ENCODE peak calls at places on chromosomes 6 and 20, in seven cellular contexts. One of them, this sample, is unnamed.

GRCh38 chr6:37624121-37624520 is 73.6 kb downstream of the MDGA1 start:
- DNase-seq in IMR-90: no peak
- DNase-seq in mesenchymal stem cell: no peak
- DNase-seq in mesendoderm: no peak
- DNase-seq in H9: no peak
- DNase-seq in neuronal stem cell: no peak
- DNase-seq in H1: no peak
- DNase-seq in this sample: no peak

GRCh38 chr6:46419576-46420002 is 71.7 kb downstream of the RCAN2 start:
- DNase-seq in mesendoderm: peak; percentile 68
- DNase-seq in H9: peak; percentile 31
- DNase-seq in H1: peak; percentile 52
- DNase-seq in mesenchymal stem cell: peak; percentile 70
- DNase-seq in IMR-90: peak; percentile 67
- DNase-seq in neuronal stem cell: peak; percentile 47
- DNase-seq in this sample: peak; percentile 81

GRCh38 chr6:132708771-132709170 is 5.1 kb downstream of the VNN1 start:
- DNase-seq in mesenchymal stem cell: no peak
- DNase-seq in mesendoderm: peak; percentile 19
- DNase-seq in IMR-90: peak; percentile 10
- DNase-seq in neuronal stem cell: no peak
- DNase-seq in H9: no peak
- DNase-seq in H1: no peak
- DNase-seq in this sample: peak; percentile 34

GRCh38 chr6:108030223-108030622 is 44.3 kb downstream of the OSTM1 start:
- DNase-seq in mesenchymal stem cell: no peak
- DNase-seq in neuronal stem cell: no peak
- DNase-seq in mesendoderm: no peak
- DNase-seq in H1: no peak
- DNase-seq in H9: no peak
- DNase-seq in IMR-90: no peak
- DNase-seq in this sample: no peak

GRCh38 chr6:147508871-147509608 is 550 bp downstream of the SAMD5 start:
- DNase-seq in H9: no peak
- DNase-seq in mesenchymal stem cell: no peak
- DNase-seq in H1: peak; percentile 61
- DNase-seq in neuronal stem cell: no peak
- DNase-seq in mesendoderm: no peak
- DNase-seq in IMR-90: no peak
- DNase-seq in this sample: no peak

GRCh38 chr20:59042151-59042795 is at the start of gene PRELID3B:
- DNase-seq in IMR-90: no peak
- DNase-seq in mesenchymal stem cell: peak; percentile 27
- DNase-seq in H9: no peak
- DNase-seq in neuronal stem cell: no peak
- DNase-seq in mesendoderm: peak; percentile 27
- DNase-seq in H1: no peak
- DNase-seq in this sample: peak; percentile 50

GRCh38 chr6:126063512-126064146 is 77.3 kb downstream of the TRMT11 start:
- DNase-seq in mesenchymal stem cell: peak; percentile 76
- DNase-seq in H1: no peak
- DNase-seq in mesendoderm: peak; percentile 75
- DNase-seq in neuronal stem cell: no peak
- DNase-seq in H9: no peak
- DNase-seq in IMR-90: peak; percentile 88
- DNase-seq in this sample: no peak

GRCh38 chr6:169363590-169363989 is 109.9 kb upstream of the THBS2 start:
- DNase-seq in H1: no peak
- DNase-seq in IMR-90: peak; percentile 49
- DNase-seq in mesenchymal stem cell: no peak
- DNase-seq in neuronal stem cell: no peak
- DNase-seq in H9: no peak
- DNase-seq in mesendoderm: no peak
- DNase-seq in this sample: no peak

GRCh38 chr6:92538296-92538695 is 881.1 kb downstream of the EPHA7 start:
- DNase-seq in mesendoderm: no peak
- DNase-seq in H1: no peak
- DNase-seq in neuronal stem cell: peak; percentile 1
- DNase-seq in mesenchymal stem cell: peak; percentile 52
- DNase-seq in IMR-90: no peak
- DNase-seq in H9: no peak
- DNase-seq in this sample: no peak

GRCh38 chr6:2505624-2506023 is 245.1 kb downstream of the MYLK4 start:
- DNase-seq in neuronal stem cell: no peak
- DNase-seq in mesenchymal stem cell: no peak
- DNase-seq in IMR-90: no peak
- DNase-seq in H9: peak; percentile 77
- DNase-seq in H1: peak; percentile 91
- DNase-seq in mesendoderm: peak; percentile 58
- DNase-seq in this sample: peak; percentile 95

GRCh38 chr6:127690092-127690491 is 113.1 kb downstream of the C6orf58 start:
- DNase-seq in mesendoderm: peak; percentile 26
- DNase-seq in H9: no peak
- DNase-seq in IMR-90: peak; percentile 28
- DNase-seq in neuronal stem cell: peak; percentile 20
- DNase-seq in H1: no peak
- DNase-seq in mesenchymal stem cell: peak; percentile 26
- DNase-seq in this sample: peak; percentile 5

GRCh38 chr6:69866351-69867074 is at the start of gene COL19A1:
- DNase-seq in IMR-90: no peak
- DNase-seq in neuronal stem cell: peak; percentile 32
- DNase-seq in H9: peak; percentile 56
- DNase-seq in H1: peak; percentile 60
- DNase-seq in mesendoderm: peak; percentile 55
- DNase-seq in mesenchymal stem cell: peak; percentile 38
- DNase-seq in this sample: no peak

GRCh38 chr6:31729979-31730630 is 1.0 kb upstream of the DDAH2 start:
- DNase-seq in IMR-90: peak; percentile 85
- DNase-seq in mesenchymal stem cell: peak; percentile 92
- DNase-seq in H1: peak; percentile 96
- DNase-seq in H9: peak; percentile 94
- DNase-seq in mesendoderm: peak; percentile 94
- DNase-seq in neuronal stem cell: peak; percentile 93
- DNase-seq in this sample: peak; percentile 65

GRCh38 chr20:31836853-31837608 is 8.4 kb downstream of the FOXS1 start:
- DNase-seq in H1: no peak
- DNase-seq in neuronal stem cell: no peak
- DNase-seq in mesendoderm: peak; percentile 63
- DNase-seq in mesenchymal stem cell: no peak
- DNase-seq in H9: no peak
- DNase-seq in IMR-90: no peak
- DNase-seq in this sample: no peak

GRCh38 chr6:37137881-37138568 is 31.9 kb upstream of the PIM1 start:
- DNase-seq in IMR-90: peak; percentile 83
- DNase-seq in mesendoderm: no peak
- DNase-seq in H9: peak; percentile 94
- DNase-seq in mesenchymal stem cell: peak; percentile 91
- DNase-seq in neuronal stem cell: no peak
- DNase-seq in H1: peak; percentile 60
- DNase-seq in this sample: peak; percentile 74

DNA sequence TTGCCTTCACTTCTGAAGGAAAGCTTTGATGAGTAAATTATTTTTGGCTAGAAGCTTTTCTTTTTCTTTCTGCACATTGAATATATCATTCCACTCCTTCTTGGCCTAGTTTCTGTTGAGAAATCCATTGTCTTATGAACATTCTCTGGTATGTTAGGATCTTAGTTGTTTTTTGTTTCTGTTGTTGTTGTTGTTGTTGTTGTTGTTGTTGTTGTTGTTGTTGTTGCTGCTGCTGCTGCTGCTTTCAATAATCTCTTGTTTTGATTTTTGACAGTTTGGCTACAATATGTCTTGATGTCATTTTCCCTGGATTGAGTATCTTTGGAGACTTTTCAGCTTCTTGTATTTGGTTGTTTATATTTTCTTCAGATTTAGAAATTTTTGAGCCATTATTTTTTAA is 836.5 kb upstream of the MAN1A1 start:
- DNase-seq in neuronal stem cell: no peak
- DNase-seq in H1: no peak
- DNase-seq in mesenchymal stem cell: no peak
- DNase-seq in H9: no peak
- DNase-seq in mesendoderm: no peak
- DNase-seq in IMR-90: no peak
- DNase-seq in this sample: no peak
- H2BK120ac ChIP-seq in neuronal stem cell: no peak overlapping the region
- H2BK120ac ChIP-seq in H1: no peak overlapping the region
- H2BK120ac ChIP-seq in mesenchymal stem cell: no peak overlapping the region
- H2BK120ac ChIP-seq in H9: no peak overlapping the region
- H2BK120ac ChIP-seq in mesendoderm: no peak overlapping the region
- H2BK120ac ChIP-seq in IMR-90: no peak overlapping the region
- H2BK120ac ChIP-seq in this sample: no peak overlapping the region

DNA sequence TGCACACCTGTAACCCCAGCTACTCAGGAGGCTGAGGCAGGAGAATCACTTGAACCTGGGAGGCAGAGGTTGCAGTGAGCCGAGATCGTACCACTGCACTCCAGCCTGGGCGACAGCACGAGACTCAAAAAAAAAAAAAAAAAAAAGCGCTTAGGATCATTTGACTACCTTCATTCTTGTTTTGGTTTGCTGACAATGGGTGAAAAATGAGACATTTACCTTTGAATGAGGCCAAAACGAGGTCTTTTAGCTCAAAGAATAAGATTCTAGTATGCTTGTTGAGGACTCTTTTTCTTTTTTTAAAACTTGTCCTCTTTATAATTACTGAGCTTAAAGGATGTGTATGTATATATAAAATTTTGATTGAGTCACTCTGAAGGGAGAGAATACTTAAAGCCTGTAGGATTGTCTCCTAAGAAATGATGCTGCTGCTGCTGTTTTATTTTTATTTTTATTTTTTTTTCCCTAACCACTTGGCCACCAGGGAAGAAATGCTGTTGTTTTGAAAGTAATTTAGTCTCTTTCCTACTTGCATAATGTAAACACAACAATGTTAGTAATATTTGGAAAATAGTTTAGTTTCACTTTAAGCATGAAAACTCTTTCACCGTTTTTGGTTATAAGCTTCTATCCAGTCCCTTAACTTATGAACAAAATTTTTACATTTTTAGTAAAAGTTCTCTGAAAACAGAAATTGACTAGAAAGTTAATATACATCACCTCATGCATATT is 7.9 kb downstream of the UBR2 start:
- DNase-seq in IMR-90: no peak
- DNase-seq in mesenchymal stem cell: peak; percentile 30
- DNase-seq in mesendoderm: no peak
- DNase-seq in neuronal stem cell: no peak
- DNase-seq in H1: no peak
- DNase-seq in H9: no peak
- DNase-seq in this sample: no peak
- H2BK120ac ChIP-seq in IMR-90: no peak overlapping the region
- H2BK120ac ChIP-seq in mesenchymal stem cell: no peak overlapping the region
- H2BK120ac ChIP-seq in mesendoderm: no peak overlapping the region
- H2BK120ac ChIP-seq in neuronal stem cell: no peak overlapping the region
- H2BK120ac ChIP-seq in H1: no peak overlapping the region
- H2BK120ac ChIP-seq in H9: no peak overlapping the region
- H2BK120ac ChIP-seq in this sample: no peak overlapping the region

GRCh38 chr6:20870493-20870892 is 336.2 kb downstream of the CDKAL1 start:
- DNase-seq in mesenchymal stem cell: no peak
- DNase-seq in IMR-90: no peak
- DNase-seq in H9: no peak
- DNase-seq in mesendoderm: no peak
- DNase-seq in neuronal stem cell: no peak
- DNase-seq in H1: no peak
- DNase-seq in this sample: no peak
- H2BK120ac ChIP-seq in mesenchymal stem cell: no peak overlapping the region
- H2BK120ac ChIP-seq in IMR-90: no peak overlapping the region
- H2BK120ac ChIP-seq in H9: no peak overlapping the region
- H2BK120ac ChIP-seq in mesendoderm: no peak overlapping the region
- H2BK120ac ChIP-seq in neuronal stem cell: no peak overlapping the region
- H2BK120ac ChIP-seq in H1: no peak overlapping the region
- H2BK120ac ChIP-seq in this sample: no peak overlapping the region

GRCh38 chr6:112923940-112924587 is 576.9 kb downstream of the RFPL4B start:
- DNase-seq in mesenchymal stem cell: no peak
- DNase-seq in IMR-90: no peak
- DNase-seq in neuronal stem cell: no peak
- DNase-seq in H9: no peak
- DNase-seq in H1: no peak
- DNase-seq in mesendoderm: no peak
- DNase-seq in this sample: no peak
- H2BK120ac ChIP-seq in mesenchymal stem cell: no peak overlapping the region
- H2BK120ac ChIP-seq in IMR-90: no peak overlapping the region
- H2BK120ac ChIP-seq in neuronal stem cell: no peak overlapping the region
- H2BK120ac ChIP-seq in H9: no peak overlapping the region
- H2BK120ac ChIP-seq in H1: no peak overlapping the region
- H2BK120ac ChIP-seq in mesendoderm: no peak overlapping the region
- H2BK120ac ChIP-seq in this sample: no peak overlapping the region

DNA sequence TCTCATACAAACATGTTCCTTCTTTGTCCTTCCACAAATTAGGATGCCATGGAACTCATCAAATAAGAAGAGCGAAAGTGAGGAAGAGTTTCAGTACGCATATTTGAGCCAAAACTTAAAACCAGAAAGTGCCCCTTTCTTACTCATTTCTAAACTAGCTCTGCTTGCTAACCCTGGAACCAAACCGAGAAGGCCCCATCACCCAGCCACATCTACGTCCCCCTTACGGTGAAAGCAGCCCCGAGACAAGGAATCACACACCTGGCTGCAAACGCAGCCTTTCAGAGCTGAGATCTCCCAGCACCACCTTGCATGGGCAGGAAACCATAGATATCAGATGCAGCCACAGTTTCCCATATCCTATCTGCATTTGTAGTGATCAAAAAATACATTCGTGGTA is 28.5 kb downstream of the TRERF1 start:
- DNase-seq in mesendoderm: no peak
- DNase-seq in IMR-90: no peak
- DNase-seq in neuronal stem cell: no peak
- DNase-seq in mesenchymal stem cell: no peak
- DNase-seq in H1: no peak
- DNase-seq in H9: no peak
- DNase-seq in this sample: no peak
- H2BK120ac ChIP-seq in mesendoderm: no peak overlapping the region
- H2BK120ac ChIP-seq in IMR-90: no peak overlapping the region
- H2BK120ac ChIP-seq in neuronal stem cell: no peak overlapping the region
- H2BK120ac ChIP-seq in mesenchymal stem cell: no peak overlapping the region
- H2BK120ac ChIP-seq in H1: no peak overlapping the region
- H2BK120ac ChIP-seq in H9: no peak overlapping the region
- H2BK120ac ChIP-seq in this sample: no peak overlapping the region

DNA sequence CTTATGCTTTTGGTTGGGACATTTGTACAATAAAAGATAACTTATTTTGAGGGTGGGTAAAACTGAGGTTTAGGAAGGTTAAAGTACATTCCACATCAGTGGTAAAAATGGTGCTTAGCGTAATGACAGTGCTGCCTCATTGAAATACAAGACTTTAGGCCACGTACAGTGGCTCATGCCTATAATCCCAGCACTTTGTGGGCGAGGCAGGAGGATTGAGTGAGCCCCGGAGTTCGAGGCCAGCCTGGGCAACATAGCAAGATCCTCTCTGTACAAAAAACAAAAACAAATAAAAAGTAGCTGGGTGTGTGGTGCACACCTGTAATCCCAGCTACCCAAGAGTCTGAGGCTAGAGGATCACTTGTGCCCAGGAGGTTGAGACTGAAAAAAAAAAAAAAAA is 2.3 kb upstream of the KIAA0319 start:
- DNase-seq in mesenchymal stem cell: no peak
- DNase-seq in IMR-90: no peak
- DNase-seq in neuronal stem cell: no peak
- DNase-seq in H9: no peak
- DNase-seq in mesendoderm: no peak
- DNase-seq in H1: no peak
- DNase-seq in this sample: no peak
- H2BK120ac ChIP-seq in mesenchymal stem cell: no peak overlapping the region
- H2BK120ac ChIP-seq in IMR-90: no peak overlapping the region
- H2BK120ac ChIP-seq in neuronal stem cell: no peak overlapping the region
- H2BK120ac ChIP-seq in H9: no peak overlapping the region
- H2BK120ac ChIP-seq in mesendoderm: no peak overlapping the region
- H2BK120ac ChIP-seq in H1: no peak overlapping the region
- H2BK120ac ChIP-seq in this sample: no peak overlapping the region

This sample was measured in trophoblast cell.